ENCODE peak calls at places on chromosomes 5 and 9, in ten cellular contexts. A is putamen, F is AG08395, N is kidney tubule cell, S is C1 segment of cervical spinal cord, U is T follicular helper cell, T is EL, E is NT2/D1, G is germinal center, M is T-helper 9 cell. L is an unnamed sample.

GRCh38 chr5:132662925-132663770 is 5.2 kb downstream of the IL13 start:
- DNase-seq in A (no peak), F (no peak), N (no peak), S (no peak), U (no peak), T (no peak), E (no peak), G (peak; percentile 49), M (no peak), L (no peak)

GRCh38 chr5:143349127-143349526 is 54.4 kb downstream of the NR3C1 start:
- DNase-seq in A (no peak), F (no peak), N (no peak), S (no peak), U (no peak), T (peak; percentile 14), E (no peak), G (no peak), M (no peak), L (no peak)

GRCh38 chr9:130931508-130932150 is 7.4 kb downstream of the FIBCD1 start:
- DNase-seq in A (no peak), F (no peak), N (peak; percentile 38), S (no peak), U (no peak), T (no peak), E (no peak), G (peak; percentile 24), M (no peak), L (no peak)

GRCh38 chr5:63687854-63688253 is 274.4 kb downstream of the HTR1A start:
- DNase-seq in A (no peak), F (no peak), N (no peak), S (no peak), U (no peak), T (no peak), E (no peak), G (no peak), M (no peak), L (no peak)

GRCh38 chr5:76404694-76405306 is 1.7 kb downstream of the IQGAP2 start:
- DNase-seq in A (no peak), F (no peak), N (no peak), S (no peak), U (no peak), T (no peak), E (no peak), G (no peak), M (no peak), L (no peak)

GRCh38 chr5:2284678-2285077 is 402.0 kb upstream of the IRX4 start:
- DNase-seq in A (no peak), F (no peak), N (no peak), S (no peak), U (no peak), T (no peak), E (no peak), G (no peak), M (no peak), L (no peak)

GRCh38 chr9:83199240-83199639 is 136.3 kb upstream of the RASEF start:
- DNase-seq in A (peak; percentile 24), F (peak; percentile 61), N (peak; percentile 68), S (no peak), U (no peak), T (peak; percentile 16), E (no peak), G (no peak), M (no peak), L (no peak)

GRCh38 chr9:2742214-2742613 is 24.9 kb downstream of the KCNV2 start:
- DNase-seq in A (no peak), F (no peak), N (no peak), S (no peak), U (no peak), T (no peak), E (no peak), G (no peak), M (no peak), L (no peak)

GRCh38 chr9:29701536-29701935 is 2128.3 kb upstream of the C9orf72 start:
- DNase-seq in A (no peak), F (no peak), N (no peak), S (no peak), U (no peak), T (no peak), E (no peak), G (no peak), M (no peak), L (no peak)

L was measured in frontal cortex.